ENCODE peak calls at places on chromosomes 2 and 18, in seven cellular contexts. P is aorta; C is sciatic nerve; V is stimulated activated CD8-positive, alpha-beta memory T cell treated with anti-CD3 and anti-CD28 coated beads, Interleukin-2, amount 100 ng/mL, for 48 hours; O is fibroblast of mammary gland; B is SW 1271; D is cardiac muscle cell. E is an unnamed sample.

GRCh38 chr18:62979172-62979571 is 263.8 kb downstream of the PHLPP1 start:
- DNase-seq in D (peak; percentile 87), P (no peak), C (no peak), O (peak; percentile 90), V (no peak), B (no peak), E (no peak)

GRCh38 chr2:159230145-159230877 is 56.2 kb downstream of the WDSUB1 start:
- DNase-seq in O (no peak), P (no peak), C (no peak), D (no peak), V (no peak), B (no peak), E (no peak)

GRCh38 chr2:158990397-158991209 is 22.2 kb downstream of the TANC1 start:
- DNase-seq in C (no peak), V (no peak), B (peak; percentile 71), P (no peak), D (peak; percentile 93), O (peak; percentile 94), E (no peak)

GRCh38 chr18:42310956-42311355 is 355.9 kb downstream of the PIK3C3 start:
- DNase-seq in C (peak; percentile 63), B (no peak), P (no peak), D (peak; percentile 36), V (no peak), O (peak; percentile 59), E (no peak)

GRCh38 chr2:226837787-226838603 is 2.1 kb downstream of the RHBDD1 start:
- DNase-seq in B (no peak), D (no peak), P (no peak), O (no peak), C (no peak), V (no peak), E (no peak)

GRCh38 chr2:237961637-237962036 is 5.2 kb upstream of the UBE2F start:
- DNase-seq in C (no peak), B (no peak), P (peak; percentile 9), V (no peak), O (no peak), D (no peak), E (no peak)

GRCh38 chr2:213004197-213004821 is 147.1 kb downstream of the IKZF2 start:
- DNase-seq in P (no peak), V (no peak), B (no peak), O (no peak), C (no peak), D (peak; percentile 38), E (no peak)

GRCh38 chr2:188332619-188333018 is 40.9 kb downstream of the GULP1 start:
- DNase-seq in V (no peak), D (no peak), O (no peak), C (no peak), B (no peak), P (no peak), E (no peak)

GRCh38 chr2:47243596-47244323 is 88.7 kb upstream of the STPG4 start:
- DNase-seq in V (no peak), D (peak; percentile 52), B (no peak), O (no peak), P (no peak), C (no peak), E (no peak)

GRCh38 chr2:237677951-237678481 is 50.6 kb downstream of the LRRFIP1 start:
- DNase-seq in O (peak; percentile 93), P (no peak), V (no peak), D (peak; percentile 96), B (no peak), C (no peak), E (no peak)

GRCh38 chr2:156474316-156474715 is 38.1 kb downstream of the GPD2 start:
- DNase-seq in B (no peak), O (no peak), C (no peak), P (no peak), V (no peak), D (no peak), E (no peak)

GRCh38 chr2:234978466-234979203 is 26.8 kb downstream of the SH3BP4 start:
- DNase-seq in O (peak; percentile 36), B (peak; percentile 73), D (peak; percentile 46), V (no peak), C (no peak), P (peak; percentile 65), E (no peak)

GRCh38 chr2:237724811-237725478 is 73.6 kb upstream of the RBM44 start:
- DNase-seq in C (no peak), B (no peak), P (no peak), O (no peak), V (no peak), D (no peak), E (no peak)

GRCh38 chr2:37527362-37527761 is 144.1 kb downstream of the CDC42EP3 start:
- DNase-seq in C (no peak), V (no peak), D (no peak), P (no peak), B (no peak), O (no peak), E (no peak)

GRCh38 chr18:74153377-74153776 is 5.1 kb downstream of the TIMM21 start:
- DNase-seq in P (no peak), B (no peak), C (no peak), O (peak; percentile 69), D (no peak), V (no peak), E (no peak)

GRCh38 chr2:37713258-37713700 is 41.8 kb upstream of the CDC42EP3 start:
- DNase-seq in O (peak; percentile 94), P (no peak), C (no peak), D (peak; percentile 92), B (no peak), V (no peak), E (no peak)

GRCh38 chr2:187390891-187391290 is 57.2 kb downstream of the CALCRL start:
- DNase-seq in D (peak; percentile 47), V (no peak), P (no peak), C (no peak), B (peak; percentile 79), O (peak; percentile 84), E (no peak)

GRCh38 chr2:112836695-112837117 is at the start of gene IL1B:
- DNase-seq in B (peak; percentile 15), P (no peak), D (peak; percentile 93), V (no peak), C (no peak), O (peak; percentile 84), E (no peak)

GRCh38 chr18:70287731-70288130 is 1.1 kb upstream of the SOCS6 start:
- DNase-seq in C (no peak), B (no peak), D (no peak), O (no peak), V (no peak), P (no peak), E (no peak)